ENCODE peak calls at places on chromosomes 7 and 10, in four cellular contexts. C is right atrium auricular region, A is cardiac fibroblast, K is tibial nerve. S is an unnamed sample.
A peak's percentile ranks its signal among the peaks of the same experiment; 100 is the strongest.

GRCh38 chr7:131753620-131754222 is 197.3 kb upstream of the PODXL start:
- DNase-seq in C (no peak), A (peak; percentile 6), K (no peak), S (no peak)

GRCh38 chr7:77696643-77697534 is 630 bp downstream of the RSBN1L start:
- DNase-seq in C (no peak), A (peak; percentile 47), K (no peak), S (peak; percentile 38)

GRCh38 chr10:102621418-102622325 is 22.6 kb upstream of the TRIM8 start:
- DNase-seq in C (no peak), A (peak; percentile 46), K (no peak), S (no peak)

GRCh38 chr7:16962986-16963385 is 81.2 kb upstream of the AGR3 start:
- DNase-seq in C (no peak), A (no peak), K (no peak), S (no peak)

GRCh38 chr10:129365767-129366400 is 101.2 kb upstream of the MGMT start:
- DNase-seq in C (peak; percentile 18), A (no peak), K (no peak), S (no peak)

GRCh38 chr10:46290101-46290884 is 3.5 kb downstream of the ANTXRL start:
- DNase-seq in C (no peak), A (no peak), K (no peak), S (no peak)

GRCh38 chr7:126574838-126575250 is 677.9 kb downstream of the GRM8 start:
- DNase-seq in C (no peak), A (no peak), K (no peak), S (peak; percentile 2)

GRCh38 chr7:102094311-102094710 is 192.4 kb upstream of the SH2B2 start:
- DNase-seq in C (no peak), A (no peak), K (no peak), S (peak; percentile 63)

GRCh38 chr7:24840543-24840942 is 83.3 kb upstream of the GSDME start:
- DNase-seq in C (no peak), A (no peak), K (no peak), S (no peak)

GRCh38 chr10:70943806-70944466 is 55.6 kb upstream of the PCBD1 start:
- DNase-seq in C (no peak), A (no peak), K (no peak), S (no peak)

GRCh38 chr7:12540850-12541249 is 29.7 kb upstream of the SCIN start:
- DNase-seq in C (no peak), A (no peak), K (no peak), S (no peak)

GRCh38 chr7:64892666-64893269 is 10.3 kb upstream of the ZNF273 start:
- DNase-seq in C (peak; percentile 26), A (no peak), K (no peak), S (no peak)

GRCh38 chr10:78335691-78336401 is 302.2 kb downstream of the RPS24 start:
- DNase-seq in C (peak; percentile 58), A (peak; percentile 27), K (peak; percentile 60), S (peak; percentile 49)

GRCh38 chr7:158432369-158433270 is 155.0 kb downstream of the PTPRN2 start:
- DNase-seq in C (no peak), A (peak; percentile 56), K (no peak), S (no peak)

GRCh38 chr7:34240450-34240849 is 335.1 kb downstream of the BMPER start:
- DNase-seq in C (no peak), A (peak; percentile 4), K (no peak), S (no peak)

GRCh38 chr10:89296227-89296648 is 5.6 kb upstream of the IFIT2 start:
- DNase-seq in C (no peak), A (peak; percentile 85), K (no peak), S (peak; percentile 41)

GRCh38 chr10:61125560-61126250 is 181.7 kb upstream of the RHOBTB1 start:
- DNase-seq in C (no peak), A (no peak), K (no peak), S (no peak)

GRCh38 chr10:122141821-122142651 is 129.1 kb upstream of the BTBD16 start:
- DNase-seq in C (no peak), A (no peak), K (no peak), S (peak; percentile 62)

GRCh38 chr10:72014785-72015480 is 50.7 kb downstream of the CHST3 start:
- DNase-seq in C (no peak), A (no peak), K (no peak), S (no peak)

DNA sequence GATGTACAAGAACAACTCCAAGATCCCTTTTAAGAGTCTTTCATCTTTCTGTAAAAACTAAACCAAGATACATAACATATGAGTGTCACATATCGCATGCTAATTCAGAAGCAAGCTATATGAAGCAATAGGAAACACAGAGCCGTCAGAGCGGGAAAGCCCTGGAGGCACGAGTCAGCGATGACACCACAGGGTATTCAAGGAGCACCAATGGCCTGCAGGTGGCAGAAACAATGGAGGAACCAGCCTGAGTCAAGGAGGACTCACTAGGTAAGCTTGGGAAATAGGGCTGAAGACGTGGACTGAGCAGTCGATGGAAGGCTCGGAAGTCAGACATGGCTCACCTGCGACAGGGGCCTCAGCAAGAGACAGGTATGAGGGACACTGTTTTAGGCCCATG is 214.4 kb downstream of the FAM107B start:
- DNase-seq in C (no peak), A (no peak), K (no peak), S (peak; percentile 62)
- TF ChIP-seq CTCF in C (no peak), A (peak; percentile 36), K (no peak), S (peak; percentile 47)

DNA sequence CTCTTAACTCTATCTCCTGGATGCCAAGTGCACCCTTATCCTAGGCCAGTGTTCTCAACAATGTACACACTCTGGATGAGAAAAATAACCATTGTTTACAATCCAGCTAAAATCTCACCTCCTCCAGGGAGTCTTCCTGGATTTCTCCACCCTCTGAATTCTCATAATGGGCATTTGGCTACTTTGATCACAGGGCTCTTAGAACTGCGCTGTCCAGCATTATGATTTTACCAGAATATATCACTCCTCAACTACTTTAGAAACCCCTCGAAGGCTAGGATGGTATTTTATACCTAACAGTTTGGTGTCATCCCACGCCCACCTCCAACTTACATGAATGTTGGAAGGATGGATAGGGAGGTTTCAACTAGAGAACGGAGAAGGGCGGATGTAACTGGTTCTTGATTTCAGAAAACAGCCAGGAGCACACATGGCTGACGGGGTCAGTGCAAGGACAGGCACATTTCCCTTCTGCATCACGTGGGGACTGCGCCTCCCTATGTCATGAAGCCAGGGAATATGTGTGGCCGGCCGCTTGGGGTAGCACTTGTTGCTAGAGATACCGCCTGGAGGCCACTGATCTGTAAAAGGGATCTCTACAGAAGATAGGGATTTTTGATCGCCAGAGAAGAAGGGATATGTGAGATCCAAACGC is 1.2 kb upstream of the ATP6V0E2 start:
- DNase-seq in C (peak; percentile 95), A (peak; percentile 77), K (peak; percentile 77), S (peak; percentile 87)
- TF ChIP-seq CTCF in C (peak; percentile 36), A (peak; percentile 28), K (peak; percentile 52), S (peak; percentile 48)

GRCh38 chr7:1545417-1546246 is 10.4 kb downstream of the TMEM184A start:
- DNase-seq in C (no peak), A (no peak), K (no peak), S (no peak)
- TF ChIP-seq CTCF in C (no peak), A (no peak), K (no peak), S (peak; percentile 39)

GRCh38 chr10:104642001-104642270 is 846 bp downstream of the SORCS3 start:
- DNase-seq in C (no peak), A (no peak), K (no peak), S (no peak)

GRCh38 chr10:104641150-104642000 is at the start of gene SORCS3:
- DNase-seq in C (peak; percentile 9), A (no peak), K (no peak), S (no peak)

GRCh38 chr10:104640339-104641149 is 546 bp upstream of the SORCS3 start:
- DNase-seq in C (no peak), A (no peak), K (no peak), S (no peak)

GRCh38 chr10:104643023-104643663 is 2.1 kb downstream of the SORCS3 start:
- DNase-seq in C (peak; percentile 53), A (no peak), K (no peak), S (no peak)

GRCh38 chr10:104642311-104643022 is 1.4 kb downstream of the SORCS3 start:
- DNase-seq in C (peak; percentile 53), A (no peak), K (no peak), S (no peak)
- TF ChIP-seq CTCF in C (peak; percentile 47), A (no peak), K (peak; percentile 55), S (peak; percentile 40)

DNA sequence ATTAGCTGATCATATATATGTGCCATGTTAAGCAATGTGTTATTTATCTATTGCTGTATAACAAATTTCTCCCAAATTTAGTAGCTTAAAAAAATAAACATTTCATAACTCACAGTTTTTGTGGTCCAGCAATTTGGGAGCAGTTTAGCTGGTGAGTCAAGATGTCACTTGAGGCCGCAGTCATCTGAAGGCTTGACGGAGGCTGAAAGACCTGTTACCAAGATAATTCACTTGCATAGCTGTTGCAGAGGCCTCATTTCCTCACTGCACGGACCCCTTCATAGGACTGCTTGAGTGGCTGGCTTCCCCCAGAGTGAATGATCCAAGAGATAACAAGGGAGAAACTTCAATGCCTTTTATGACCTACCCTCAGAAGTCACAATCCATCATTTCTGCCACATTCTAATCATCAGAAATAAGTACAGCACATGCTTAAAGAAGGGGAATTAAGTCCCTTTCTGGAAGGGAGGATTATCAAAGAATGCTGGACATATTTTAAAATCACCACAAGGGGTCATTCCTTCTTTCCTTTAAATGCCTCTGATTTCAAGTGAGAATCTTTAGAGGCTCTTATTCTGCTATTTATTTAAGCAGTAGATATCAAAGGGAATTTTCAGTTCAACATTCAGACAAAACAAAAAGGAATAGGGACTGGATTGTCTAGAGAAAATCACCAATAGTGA is 10.5 kb upstream of the SRPK2 start:
- DNase-seq in C (no peak), A (peak; percentile 61), K (no peak), S (peak; percentile 14)
- TF ChIP-seq CTCF in C (peak; percentile 34), A (peak; percentile 40), K (peak; percentile 14), S (peak; percentile 74)

GRCh38 chr7:148537435-148537834 is 53.1 kb upstream of the C7orf33 start:
- DNase-seq in C (no peak), A (no peak), K (no peak), S (no peak)

GRCh38 chr7:148540041-148540738 is 50.4 kb upstream of the C7orf33 start:
- DNase-seq in C (peak; percentile 77), A (peak; percentile 69), K (no peak), S (peak; percentile 68)

DNA sequence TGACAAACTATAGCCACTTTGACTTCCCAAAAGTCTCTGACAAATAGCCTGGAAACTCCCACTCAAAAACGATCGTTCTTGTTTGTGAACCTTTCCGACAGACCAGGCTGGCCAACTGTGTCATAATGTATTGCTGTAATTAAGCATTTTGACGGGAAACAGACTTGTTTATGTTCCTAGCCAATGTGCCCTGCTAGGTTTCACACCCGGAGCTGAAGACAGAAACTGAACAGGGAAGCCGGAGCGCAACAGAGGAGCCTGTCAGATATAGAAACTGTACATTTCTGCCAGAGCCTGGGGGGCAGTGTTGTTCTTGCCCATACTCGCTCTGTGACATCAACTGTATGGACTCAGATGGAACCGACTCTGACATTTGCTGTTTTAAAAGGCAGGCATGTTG is 55.3 kb upstream of the C7orf33 start:
- DNase-seq in C (no peak), A (peak; percentile 51), K (no peak), S (no peak)
- TF ChIP-seq CTCF in C (no peak), A (no peak), K (no peak), S (no peak)